ENCODE peak calls at places on chromosomes 2 and 18, in five cellular contexts. J, Z, H, D and O are unnamed samples.

GRCh38 chr2:134276381-134277172 is 22.7 kb downstream of the MGAT5 start:
- DNase-seq in J (no peak), Z (no peak), H (no peak), D (no peak), O (no peak)

GRCh38 chr18:48621240-48621639 is 82.4 kb downstream of the CTIF start:
- DNase-seq in J (no peak), Z (no peak), H (no peak), D (no peak), O (no peak)

GRCh38 chr2:176553685-176554106 is 284.5 kb downstream of the MTX2 start:
- DNase-seq in J (no peak), Z (peak; percentile 71), H (no peak), D (no peak), O (peak; percentile 54)

GRCh38 chr2:153360239-153360638 is 118.3 kb downstream of the RPRM start:
- DNase-seq in J (no peak), Z (no peak), H (no peak), D (no peak), O (peak; percentile 14)

GRCh38 chr2:222864296-222864695 is 3.5 kb downstream of the ACSL3 start:
- DNase-seq in J (no peak), Z (no peak), H (peak; percentile 61), D (no peak), O (peak; percentile 83)

GRCh38 chr2:38823386-38823785 is 45.4 kb downstream of the GEMIN6 start:
- DNase-seq in J (no peak), Z (no peak), H (no peak), D (no peak), O (no peak)

GRCh38 chr2:47011696-47012095 is 96.1 kb upstream of the MCFD2 start:
- DNase-seq in J (no peak), Z (no peak), H (no peak), D (no peak), O (no peak)

GRCh38 chr2:34570266-34570872 is 971.3 kb upstream of the FAM98A start:
- DNase-seq in J (no peak), Z (no peak), H (peak; percentile 53), D (no peak), O (peak; percentile 53)

GRCh38 chr2:67566958-67567635 is 170.0 kb downstream of the ETAA1 start:
- DNase-seq in J (no peak), Z (no peak), H (no peak), D (no peak), O (no peak)

GRCh38 chr2:45141883-45142866 is 132.9 kb upstream of the SIX2 start:
- DNase-seq in J (no peak), Z (no peak), H (no peak), D (no peak), O (no peak)

GRCh38 chr18:56115072-56116038 is 523.0 kb downstream of the TXNL1 start:
- DNase-seq in J (no peak), Z (no peak), H (no peak), D (no peak), O (no peak)

GRCh38 chr2:131413148-131413747 is 49.3 kb upstream of the RAB6D start:
- DNase-seq in J (peak; percentile 47), Z (no peak), H (peak; percentile 61), D (peak; percentile 15), O (peak; percentile 60)

GRCh38 chr2:210956101-210956500 is 399.7 kb downstream of the CPS1 start:
- DNase-seq in J (no peak), Z (no peak), H (no peak), D (no peak), O (no peak)

DNA sequence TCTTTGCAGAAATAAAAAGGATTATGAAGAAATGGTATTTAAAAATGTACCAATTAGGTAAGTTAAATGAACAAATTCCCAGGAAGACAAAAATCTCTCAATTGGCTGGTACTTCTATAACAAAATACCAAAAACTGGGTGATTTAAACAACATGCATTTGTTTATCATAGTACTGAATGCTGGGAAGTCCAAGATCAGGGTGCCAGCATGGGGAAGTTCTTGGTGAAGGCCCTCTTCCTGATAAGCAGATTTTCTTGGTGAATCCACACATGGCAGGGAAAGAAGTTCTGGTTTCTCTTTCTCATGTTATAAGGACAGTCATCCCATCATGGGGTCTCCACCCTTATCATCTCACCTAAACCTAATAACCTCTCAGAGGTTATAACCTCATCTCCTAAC is 271.6 kb upstream of the SETBP1 start:
- DNase-seq in J (no peak), Z (no peak), H (no peak), D (no peak), O (no peak)
- TF ChIP-seq CREB1 in J (no peak), Z (no peak), H (no peak), D (no peak), O (no peak)

DNA sequence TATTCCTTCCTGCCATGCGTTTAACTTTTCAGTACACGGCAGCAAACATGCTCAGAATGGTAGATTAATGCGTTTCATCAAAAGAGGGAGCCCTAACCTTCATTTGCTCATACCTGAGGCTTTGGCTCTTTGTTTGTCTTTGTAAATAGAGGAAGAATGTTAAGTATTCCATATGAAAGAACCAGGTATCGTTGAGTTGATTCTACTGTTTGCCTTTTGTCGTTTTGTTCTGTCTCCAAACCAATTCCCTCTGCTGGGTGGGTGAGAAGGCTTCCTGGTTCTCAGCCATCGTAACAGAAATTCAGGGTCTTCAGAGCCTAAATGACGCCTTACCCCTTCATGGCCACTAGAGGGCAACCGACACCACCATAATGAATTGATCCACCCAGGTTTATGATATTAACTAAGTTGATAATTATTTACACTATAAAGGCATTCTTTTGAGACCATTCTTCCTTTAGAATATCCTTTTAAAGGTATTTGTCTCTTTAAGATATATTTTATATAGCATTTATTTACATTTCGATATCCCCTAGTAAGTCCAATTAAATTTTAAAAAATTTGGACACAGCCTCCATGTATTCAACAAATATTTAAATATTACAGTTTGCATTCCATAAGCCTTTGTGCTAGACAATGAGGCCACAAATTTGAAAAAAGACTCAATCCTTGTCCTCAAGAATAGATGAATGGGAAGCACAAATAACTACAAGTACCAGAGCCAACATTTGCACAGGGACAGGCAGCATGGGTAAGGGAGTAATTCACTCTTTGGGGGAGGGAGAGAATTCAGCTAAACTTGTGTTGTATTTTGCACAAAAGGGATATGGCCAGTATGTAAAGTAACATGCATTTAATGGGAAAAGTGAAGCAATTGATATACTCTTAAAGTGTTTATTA is 48.1 kb downstream of the TIMM21 start:
- DNase-seq in J (peak; percentile 70), Z (no peak), H (peak; percentile 76), D (peak; percentile 36), O (peak; percentile 74)
- H3K4me3 ChIP-seq in J (no peak overlapping the region), Z (no peak overlapping the region), H (peak overlapping the region; percentile 9), D (no peak overlapping the region), O (peak overlapping the region; percentile 8)

GRCh38 chr2:200382883-200383282 is 76.4 kb downstream of the SPATS2L start:
- DNase-seq in J (no peak), Z (no peak), H (no peak), D (no peak), O (peak; percentile 59)
- H3K27ac ChIP-seq in J (no peak overlapping the region), Z (no peak overlapping the region), H (no peak overlapping the region), D (peak overlapping the region; percentile 76), O (peak overlapping the region; percentile 40)

GRCh38 chr2:113700186-113700841 is 56.1 kb downstream of the SLC35F5 start:
- DNase-seq in J (peak; percentile 72), Z (no peak), H (peak; percentile 46), D (peak; percentile 51), O (peak; percentile 79)

GRCh38 chr2:113694438-113694837 is 62.0 kb downstream of the SLC35F5 start:
- DNase-seq in J (no peak), Z (no peak), H (no peak), D (no peak), O (no peak)

GRCh38 chr2:113692698-113693428 is 63.6 kb downstream of the SLC35F5 start:
- DNase-seq in J (no peak), Z (no peak), H (no peak), D (peak; percentile 78), O (no peak)

GRCh38 chr2:113699048-113699447 is 57.4 kb downstream of the SLC35F5 start:
- DNase-seq in J (no peak), Z (no peak), H (no peak), D (peak; percentile 50), O (no peak)

DNA sequence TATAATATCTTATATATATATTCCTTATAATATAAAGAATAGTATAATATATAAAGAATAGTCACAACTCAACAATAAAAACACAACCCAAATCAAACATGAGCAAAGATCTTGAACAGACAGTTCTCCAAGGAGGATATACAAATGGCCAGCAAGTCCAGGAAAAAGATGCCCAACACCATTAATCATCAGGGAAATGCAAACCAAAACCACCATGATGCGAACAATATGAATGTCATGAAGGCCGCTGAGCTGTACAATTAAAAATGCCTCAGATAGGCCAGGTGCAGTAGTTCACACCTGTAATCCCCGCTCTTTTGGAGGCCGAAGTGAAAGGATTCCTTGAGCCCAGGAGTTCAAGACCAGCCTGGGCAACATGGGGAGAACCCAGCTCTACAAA is 58.9 kb downstream of the SLC35F5 start:
- DNase-seq in J (no peak), Z (no peak), H (no peak), D (no peak), O (no peak)
- TF ChIP-seq CREB1 in J (no peak), Z (no peak), H (no peak), D (no peak), O (no peak)

DNA sequence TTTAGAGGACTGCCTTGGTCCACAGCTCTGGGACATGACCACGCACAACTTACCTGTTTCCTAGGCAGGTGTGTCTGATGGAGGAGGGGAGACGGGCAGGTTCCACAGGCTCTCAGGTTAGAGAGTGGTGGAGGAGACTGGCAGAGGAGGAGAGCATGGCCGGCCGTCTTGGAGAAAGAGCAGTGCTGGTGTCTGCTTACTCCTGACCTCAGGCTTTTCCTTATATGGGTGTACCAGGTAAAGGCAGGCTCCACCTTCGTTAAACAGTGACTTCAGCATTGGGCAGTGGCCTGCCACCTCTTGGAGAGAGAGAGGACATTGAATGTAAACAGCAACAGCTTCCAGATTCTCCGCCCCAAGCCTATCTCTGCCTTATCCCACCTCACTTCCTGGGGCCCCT is at the start of gene CAPN13:
- DNase-seq in J (no peak), Z (no peak), H (no peak), D (no peak), O (peak; percentile 75)
- H3K4me3 ChIP-seq in J (no peak within 1 kb of the TSS), Z (no peak within 1 kb of the TSS), H (no peak within 1 kb of the TSS), D (no peak within 1 kb of the TSS), O (no peak within 1 kb of the TSS)

GRCh38 chr18:76450912-76451421 is 44.1 kb downstream of the ZNF516 start:
- DNase-seq in J (no peak), Z (peak; percentile 52), H (no peak), D (peak; percentile 37), O (peak; percentile 65)

GRCh38 chr18:76449110-76449453 is 46.0 kb downstream of the ZNF516 start:
- DNase-seq in J (no peak), Z (no peak), H (no peak), D (no peak), O (no peak)

GRCh38 chr18:76451475-76452331 is 43.3 kb downstream of the ZNF516 start:
- DNase-seq in J (no peak), Z (peak; percentile 43), H (no peak), D (no peak), O (peak; percentile 35)

GRCh38 chr18:76452357-76452756 is 42.7 kb downstream of the ZNF516 start:
- DNase-seq in J (no peak), Z (no peak), H (no peak), D (no peak), O (peak; percentile 35)

GRCh38 chr18:76450452-76450851 is 44.6 kb downstream of the ZNF516 start:
- DNase-seq in J (no peak), Z (peak; percentile 39), H (no peak), D (no peak), O (peak; percentile 24)
- H3K27ac ChIP-seq in J (no peak overlapping the region), Z (no peak overlapping the region), H (no peak overlapping the region), D (peak overlapping the region; percentile 81), O (peak overlapping the region; percentile 47)

GRCh38 chr2:147696426-147696825 is 148.4 kb upstream of the ACVR2A start:
- DNase-seq in J (no peak), Z (no peak), H (no peak), D (no peak), O (no peak)
- TF ChIP-seq CREB1 in J (no peak), Z (no peak), H (no peak), D (no peak), O (no peak)